ENCODE peak calls at places on chromosomes 4 and X, in four cellular contexts. One of them, this sample, is unnamed.

GRCh38 chrX:43949669-43950068 is 23.5 kb downstream of the NDP start:
- DNase-seq in EH: no peak
- DNase-seq in NCI-H1694 treated with DMSO at 0.1 percent for 48 hours: no peak
- DNase-seq in stimulated activated CD4-positive, alpha-beta T cell treated with anti-CD3 and anti-CD28 coated beads, Interleukin-15, amount 100 ng/mL, for 1 hour: peak; percentile 6
- DNase-seq in this sample: no peak

GRCh38 chrX:35711281-35711680 is 86.9 kb upstream of the MAGEB16 start:
- DNase-seq in EH: no peak
- DNase-seq in NCI-H1694 treated with DMSO at 0.1 percent for 48 hours: no peak
- DNase-seq in stimulated activated CD4-positive, alpha-beta T cell treated with anti-CD3 and anti-CD28 coated beads, Interleukin-15, amount 100 ng/mL, for 1 hour: no peak
- DNase-seq in this sample: no peak

GRCh38 chrX:150211988-150212387 is 151.1 kb upstream of the MAMLD1 start:
- DNase-seq in EH: peak; percentile 65
- DNase-seq in NCI-H1694 treated with DMSO at 0.1 percent for 48 hours: no peak
- DNase-seq in stimulated activated CD4-positive, alpha-beta T cell treated with anti-CD3 and anti-CD28 coated beads, Interleukin-15, amount 100 ng/mL, for 1 hour: no peak
- DNase-seq in this sample: no peak

GRCh38 chr4:122045533-122045932 is 93.7 kb upstream of the TRPC3 start:
- DNase-seq in EH: peak; percentile 98
- DNase-seq in NCI-H1694 treated with DMSO at 0.1 percent for 48 hours: no peak
- DNase-seq in stimulated activated CD4-positive, alpha-beta T cell treated with anti-CD3 and anti-CD28 coated beads, Interleukin-15, amount 100 ng/mL, for 1 hour: no peak
- DNase-seq in this sample: peak; percentile 27

GRCh38 chr4:78119698-78120097 is 62.6 kb downstream of the FRAS1 start:
- DNase-seq in EH: no peak
- DNase-seq in NCI-H1694 treated with DMSO at 0.1 percent for 48 hours: no peak
- DNase-seq in stimulated activated CD4-positive, alpha-beta T cell treated with anti-CD3 and anti-CD28 coated beads, Interleukin-15, amount 100 ng/mL, for 1 hour: no peak
- DNase-seq in this sample: no peak

GRCh38 chrX:116379854-116380253 is 56.6 kb upstream of the SLC6A14 start:
- DNase-seq in EH: no peak
- DNase-seq in NCI-H1694 treated with DMSO at 0.1 percent for 48 hours: no peak
- DNase-seq in stimulated activated CD4-positive, alpha-beta T cell treated with anti-CD3 and anti-CD28 coated beads, Interleukin-15, amount 100 ng/mL, for 1 hour: no peak
- DNase-seq in this sample: no peak

GRCh38 chr4:165425629-165426028 is 46.8 kb downstream of the CPE start:
- DNase-seq in EH: peak; percentile 1
- DNase-seq in NCI-H1694 treated with DMSO at 0.1 percent for 48 hours: no peak
- DNase-seq in stimulated activated CD4-positive, alpha-beta T cell treated with anti-CD3 and anti-CD28 coated beads, Interleukin-15, amount 100 ng/mL, for 1 hour: no peak
- DNase-seq in this sample: no peak

GRCh38 chr4:40887690-40888089 is 137.9 kb downstream of the NSUN7 start:
- DNase-seq in EH: peak; percentile 40
- DNase-seq in NCI-H1694 treated with DMSO at 0.1 percent for 48 hours: no peak
- DNase-seq in stimulated activated CD4-positive, alpha-beta T cell treated with anti-CD3 and anti-CD28 coated beads, Interleukin-15, amount 100 ng/mL, for 1 hour: no peak
- DNase-seq in this sample: no peak

GRCh38 chr4:80710748-80711451 is 319.6 kb upstream of the BMP3 start:
- DNase-seq in EH: no peak
- DNase-seq in NCI-H1694 treated with DMSO at 0.1 percent for 48 hours: no peak
- DNase-seq in stimulated activated CD4-positive, alpha-beta T cell treated with anti-CD3 and anti-CD28 coated beads, Interleukin-15, amount 100 ng/mL, for 1 hour: no peak
- DNase-seq in this sample: no peak

GRCh38 chrX:16239211-16239610 is 71.9 kb downstream of the MAGEB17 start:
- DNase-seq in EH: peak; percentile 82
- DNase-seq in NCI-H1694 treated with DMSO at 0.1 percent for 48 hours: no peak
- DNase-seq in stimulated activated CD4-positive, alpha-beta T cell treated with anti-CD3 and anti-CD28 coated beads, Interleukin-15, amount 100 ng/mL, for 1 hour: no peak
- DNase-seq in this sample: no peak

GRCh38 chr4:150234246-150234645 is 156.0 kb downstream of the DCLK2 start:
- DNase-seq in EH: peak; percentile 73
- DNase-seq in NCI-H1694 treated with DMSO at 0.1 percent for 48 hours: no peak
- DNase-seq in stimulated activated CD4-positive, alpha-beta T cell treated with anti-CD3 and anti-CD28 coated beads, Interleukin-15, amount 100 ng/mL, for 1 hour: no peak
- DNase-seq in this sample: no peak

GRCh38 chr4:40363382-40363920 is 28.3 kb downstream of the CHRNA9 start:
- DNase-seq in EH: no peak
- DNase-seq in NCI-H1694 treated with DMSO at 0.1 percent for 48 hours: no peak
- DNase-seq in stimulated activated CD4-positive, alpha-beta T cell treated with anti-CD3 and anti-CD28 coated beads, Interleukin-15, amount 100 ng/mL, for 1 hour: no peak
- DNase-seq in this sample: no peak

GRCh38 chr4:149631629-149632028 is 184.0 kb downstream of the IQCM start:
- DNase-seq in EH: no peak
- DNase-seq in NCI-H1694 treated with DMSO at 0.1 percent for 48 hours: no peak
- DNase-seq in stimulated activated CD4-positive, alpha-beta T cell treated with anti-CD3 and anti-CD28 coated beads, Interleukin-15, amount 100 ng/mL, for 1 hour: no peak
- DNase-seq in this sample: no peak

GRCh38 chr4:115325836-115326235 is 212.4 kb upstream of the NDST4 start:
- DNase-seq in EH: no peak
- DNase-seq in NCI-H1694 treated with DMSO at 0.1 percent for 48 hours: no peak
- DNase-seq in stimulated activated CD4-positive, alpha-beta T cell treated with anti-CD3 and anti-CD28 coated beads, Interleukin-15, amount 100 ng/mL, for 1 hour: no peak
- DNase-seq in this sample: no peak

This sample was measured in NCI-H2171.